ENCODE peak calls at places on chromosomes 5 and 9, in nine cellular contexts. One of them, this sample, is unnamed.

GRCh38 chr9:14313951-14314423 is at the start of gene NFIB:
- DNase-seq in CD8-positive, alpha-beta T cell: no peak
- DNase-seq in endothelial cell of umbilical vein: peak
- DNase-seq in ELF-1: no peak
- DNase-seq in NCI-H2081: peak
- DNase-seq in GM12878: no peak
- DNase-seq in KG1: no peak
- DNase-seq in A673: no peak
- DNase-seq in CD4-positive, CD25-positive, alpha-beta regulatory T cell: no peak
- DNase-seq in this sample: peak

GRCh38 chr5:158899792-158900191 is 199.9 kb downstream of the EBF1 start:
- DNase-seq in ELF-1: no peak
- DNase-seq in endothelial cell of umbilical vein: no peak
- DNase-seq in CD8-positive, alpha-beta T cell: no peak
- DNase-seq in A673: no peak
- DNase-seq in KG1: no peak
- DNase-seq in CD4-positive, CD25-positive, alpha-beta regulatory T cell: no peak
- DNase-seq in GM12878: no peak
- DNase-seq in NCI-H2081: no peak
- DNase-seq in this sample: no peak

GRCh38 chr5:135508496-135509005 is 27.2 kb downstream of the NEUROG1 start:
- DNase-seq in GM12878: no peak
- DNase-seq in ELF-1: peak
- DNase-seq in CD8-positive, alpha-beta T cell: no peak
- DNase-seq in A673: no peak
- DNase-seq in NCI-H2081: no peak
- DNase-seq in KG1: no peak
- DNase-seq in endothelial cell of umbilical vein: no peak
- DNase-seq in CD4-positive, CD25-positive, alpha-beta regulatory T cell: no peak
- DNase-seq in this sample: peak

GRCh38 chr5:1515921-1516571 is 7.7 kb downstream of the LPCAT1 start:
- DNase-seq in CD4-positive, CD25-positive, alpha-beta regulatory T cell: no peak
- DNase-seq in KG1: no peak
- DNase-seq in A673: no peak
- DNase-seq in endothelial cell of umbilical vein: no peak
- DNase-seq in CD8-positive, alpha-beta T cell: peak
- DNase-seq in ELF-1: peak
- DNase-seq in NCI-H2081: no peak
- DNase-seq in GM12878: no peak
- DNase-seq in this sample: no peak

GRCh38 chr9:114521846-114522245 is 16.6 kb upstream of the WHRN start:
- DNase-seq in endothelial cell of umbilical vein: no peak
- DNase-seq in CD8-positive, alpha-beta T cell: no peak
- DNase-seq in A673: no peak
- DNase-seq in CD4-positive, CD25-positive, alpha-beta regulatory T cell: no peak
- DNase-seq in GM12878: no peak
- DNase-seq in ELF-1: no peak
- DNase-seq in NCI-H2081: no peak
- DNase-seq in KG1: no peak
- DNase-seq in this sample: no peak

GRCh38 chr9:97981828-97982164 is 1.3 kb upstream of the ANP32B start:
- DNase-seq in A673: peak
- DNase-seq in NCI-H2081: no peak
- DNase-seq in endothelial cell of umbilical vein: no peak
- DNase-seq in CD4-positive, CD25-positive, alpha-beta regulatory T cell: no peak
- DNase-seq in KG1: no peak
- DNase-seq in GM12878: no peak
- DNase-seq in CD8-positive, alpha-beta T cell: no peak
- DNase-seq in ELF-1: no peak
- DNase-seq in this sample: peak

GRCh38 chr9:121399883-121400607 is 30.0 kb upstream of the STOM start:
- DNase-seq in CD4-positive, CD25-positive, alpha-beta regulatory T cell: peak
- DNase-seq in GM12878: peak
- DNase-seq in CD8-positive, alpha-beta T cell: no peak
- DNase-seq in endothelial cell of umbilical vein: peak
- DNase-seq in KG1: peak
- DNase-seq in ELF-1: peak
- DNase-seq in NCI-H2081: peak
- DNase-seq in A673: peak
- DNase-seq in this sample: peak

GRCh38 chr5:33212900-33213299 is 227.9 kb upstream of the TARS1 start:
- DNase-seq in ELF-1: no peak
- DNase-seq in KG1: peak
- DNase-seq in CD8-positive, alpha-beta T cell: no peak
- DNase-seq in CD4-positive, CD25-positive, alpha-beta regulatory T cell: no peak
- DNase-seq in GM12878: no peak
- DNase-seq in endothelial cell of umbilical vein: no peak
- DNase-seq in A673: no peak
- DNase-seq in NCI-H2081: no peak
- DNase-seq in this sample: no peak

GRCh38 chr9:98775831-98776441 is 20.4 kb downstream of the ANKS6 start:
- DNase-seq in endothelial cell of umbilical vein: peak
- DNase-seq in CD8-positive, alpha-beta T cell: peak
- DNase-seq in A673: peak
- DNase-seq in KG1: peak
- DNase-seq in ELF-1: peak
- DNase-seq in GM12878: no peak
- DNase-seq in CD4-positive, CD25-positive, alpha-beta regulatory T cell: peak
- DNase-seq in NCI-H2081: no peak
- DNase-seq in this sample: peak

GRCh38 chr5:114924784-114925183 is 244.9 kb downstream of the TRIM36 start:
- DNase-seq in NCI-H2081: no peak
- DNase-seq in GM12878: no peak
- DNase-seq in ELF-1: peak
- DNase-seq in CD8-positive, alpha-beta T cell: no peak
- DNase-seq in A673: no peak
- DNase-seq in CD4-positive, CD25-positive, alpha-beta regulatory T cell: no peak
- DNase-seq in KG1: no peak
- DNase-seq in endothelial cell of umbilical vein: no peak
- DNase-seq in this sample: peak

GRCh38 chr5:113281194-113281593 is 153.6 kb downstream of the TSSK1B start:
- DNase-seq in endothelial cell of umbilical vein: peak
- DNase-seq in NCI-H2081: no peak
- DNase-seq in KG1: no peak
- DNase-seq in ELF-1: no peak
- DNase-seq in CD4-positive, CD25-positive, alpha-beta regulatory T cell: no peak
- DNase-seq in CD8-positive, alpha-beta T cell: no peak
- DNase-seq in GM12878: no peak
- DNase-seq in A673: no peak
- DNase-seq in this sample: no peak

GRCh38 chr5:18465833-18466681 is 831.8 kb downstream of the TAF11L14 start:
- DNase-seq in A673: peak
- DNase-seq in CD4-positive, CD25-positive, alpha-beta regulatory T cell: peak
- DNase-seq in ELF-1: peak
- DNase-seq in KG1: peak
- DNase-seq in CD8-positive, alpha-beta T cell: no peak
- DNase-seq in endothelial cell of umbilical vein: peak
- DNase-seq in NCI-H2081: peak
- DNase-seq in GM12878: peak
- DNase-seq in this sample: peak

GRCh38 chr5:119239119-119239417 is 116.8 kb upstream of the TNFAIP8 start:
- DNase-seq in endothelial cell of umbilical vein: no peak
- DNase-seq in GM12878: no peak
- DNase-seq in KG1: no peak
- DNase-seq in ELF-1: no peak
- DNase-seq in CD4-positive, CD25-positive, alpha-beta regulatory T cell: no peak
- DNase-seq in NCI-H2081: no peak
- DNase-seq in CD8-positive, alpha-beta T cell: no peak
- DNase-seq in A673: no peak
- DNase-seq in this sample: no peak

GRCh38 chr5:135880278-135880677 is 15.4 kb downstream of the IL9 start:
- DNase-seq in A673: peak
- DNase-seq in KG1: no peak
- DNase-seq in CD8-positive, alpha-beta T cell: no peak
- DNase-seq in endothelial cell of umbilical vein: peak
- DNase-seq in NCI-H2081: no peak
- DNase-seq in GM12878: no peak
- DNase-seq in CD4-positive, CD25-positive, alpha-beta regulatory T cell: no peak
- DNase-seq in ELF-1: peak
- DNase-seq in this sample: peak

GRCh38 chr9:101367323-101367722 is 17.5 kb downstream of the BAAT start:
- DNase-seq in NCI-H2081: no peak
- DNase-seq in CD8-positive, alpha-beta T cell: no peak
- DNase-seq in GM12878: no peak
- DNase-seq in endothelial cell of umbilical vein: no peak
- DNase-seq in A673: no peak
- DNase-seq in ELF-1: no peak
- DNase-seq in KG1: no peak
- DNase-seq in CD4-positive, CD25-positive, alpha-beta regulatory T cell: no peak
- DNase-seq in this sample: no peak

GRCh38 chr5:89133975-89134374 is 251.0 kb upstream of the MEF2C start:
- DNase-seq in CD4-positive, CD25-positive, alpha-beta regulatory T cell: no peak
- DNase-seq in GM12878: no peak
- DNase-seq in endothelial cell of umbilical vein: no peak
- DNase-seq in CD8-positive, alpha-beta T cell: no peak
- DNase-seq in NCI-H2081: no peak
- DNase-seq in KG1: no peak
- DNase-seq in ELF-1: no peak
- DNase-seq in A673: no peak
- DNase-seq in this sample: no peak

GRCh38 chr9:18499987-18500386 is 26.0 kb downstream of the ADAMTSL1 start:
- DNase-seq in A673: no peak
- DNase-seq in endothelial cell of umbilical vein: no peak
- DNase-seq in KG1: no peak
- DNase-seq in CD8-positive, alpha-beta T cell: no peak
- DNase-seq in ELF-1: no peak
- DNase-seq in CD4-positive, CD25-positive, alpha-beta regulatory T cell: no peak
- DNase-seq in GM12878: no peak
- DNase-seq in NCI-H2081: no peak
- DNase-seq in this sample: no peak

GRCh38 chr5:58188287-58188651 is 271.6 kb downstream of the PLK2 start:
- DNase-seq in CD8-positive, alpha-beta T cell: no peak
- DNase-seq in KG1: no peak
- DNase-seq in A673: no peak
- DNase-seq in CD4-positive, CD25-positive, alpha-beta regulatory T cell: no peak
- DNase-seq in endothelial cell of umbilical vein: peak
- DNase-seq in GM12878: no peak
- DNase-seq in ELF-1: peak
- DNase-seq in NCI-H2081: no peak
- DNase-seq in this sample: no peak

GRCh38 chr5:76180817-76181805 is 97.9 kb downstream of the SV2C start:
- DNase-seq in endothelial cell of umbilical vein: no peak
- DNase-seq in CD8-positive, alpha-beta T cell: no peak
- DNase-seq in GM12878: peak
- DNase-seq in A673: peak
- DNase-seq in KG1: peak
- DNase-seq in NCI-H2081: no peak
- DNase-seq in ELF-1: peak
- DNase-seq in CD4-positive, CD25-positive, alpha-beta regulatory T cell: peak
- DNase-seq in this sample: no peak

GRCh38 chr5:172086312-172086975 is 80.0 kb upstream of the FBXW11 start:
- DNase-seq in NCI-H2081: no peak
- DNase-seq in endothelial cell of umbilical vein: no peak
- DNase-seq in A673: no peak
- DNase-seq in CD4-positive, CD25-positive, alpha-beta regulatory T cell: no peak
- DNase-seq in GM12878: no peak
- DNase-seq in ELF-1: peak
- DNase-seq in KG1: no peak
- DNase-seq in CD8-positive, alpha-beta T cell: no peak
- DNase-seq in this sample: no peak

GRCh38 chr5:31824886-31825774 is 186.2 kb downstream of the PDZD2 start:
- DNase-seq in CD4-positive, CD25-positive, alpha-beta regulatory T cell: peak
- DNase-seq in endothelial cell of umbilical vein: peak
- DNase-seq in KG1: peak
- DNase-seq in CD8-positive, alpha-beta T cell: peak
- DNase-seq in ELF-1: peak
- DNase-seq in NCI-H2081: peak
- DNase-seq in GM12878: no peak
- DNase-seq in A673: peak
- DNase-seq in this sample: peak

GRCh38 chr9:95024097-95024671 is 293.3 kb downstream of the FANCC start:
- DNase-seq in CD4-positive, CD25-positive, alpha-beta regulatory T cell: no peak
- DNase-seq in CD8-positive, alpha-beta T cell: no peak
- DNase-seq in KG1: no peak
- DNase-seq in A673: no peak
- DNase-seq in endothelial cell of umbilical vein: peak
- DNase-seq in ELF-1: peak
- DNase-seq in NCI-H2081: no peak
- DNase-seq in GM12878: no peak
- DNase-seq in this sample: peak

GRCh38 chr5:112902561-112902960 is 19.5 kb downstream of the REEP5 start:
- DNase-seq in GM12878: no peak
- DNase-seq in KG1: no peak
- DNase-seq in NCI-H2081: no peak
- DNase-seq in A673: no peak
- DNase-seq in CD8-positive, alpha-beta T cell: no peak
- DNase-seq in ELF-1: no peak
- DNase-seq in endothelial cell of umbilical vein: no peak
- DNase-seq in CD4-positive, CD25-positive, alpha-beta regulatory T cell: no peak
- DNase-seq in this sample: no peak

GRCh38 chr5:42799668-42800114 is 12.0 kb downstream of the SELENOP start:
- DNase-seq in GM12878: no peak
- DNase-seq in CD8-positive, alpha-beta T cell: no peak
- DNase-seq in endothelial cell of umbilical vein: no peak
- DNase-seq in CD4-positive, CD25-positive, alpha-beta regulatory T cell: no peak
- DNase-seq in ELF-1: no peak
- DNase-seq in A673: no peak
- DNase-seq in KG1: no peak
- DNase-seq in NCI-H2081: no peak
- DNase-seq in this sample: no peak

GRCh38 chr5:172211676-172212075 is 17.7 kb downstream of the EFCAB9 start:
- DNase-seq in ELF-1: no peak
- DNase-seq in endothelial cell of umbilical vein: no peak
- DNase-seq in GM12878: no peak
- DNase-seq in CD4-positive, CD25-positive, alpha-beta regulatory T cell: no peak
- DNase-seq in CD8-positive, alpha-beta T cell: no peak
- DNase-seq in A673: no peak
- DNase-seq in NCI-H2081: no peak
- DNase-seq in KG1: no peak
- DNase-seq in this sample: no peak

GRCh38 chr5:82274343-82275266 is 3.5 kb downstream of the RPS23 start:
- DNase-seq in CD8-positive, alpha-beta T cell: no peak
- DNase-seq in KG1: no peak
- DNase-seq in NCI-H2081: no peak
- DNase-seq in ELF-1: peak
- DNase-seq in A673: no peak
- DNase-seq in endothelial cell of umbilical vein: no peak
- DNase-seq in GM12878: no peak
- DNase-seq in CD4-positive, CD25-positive, alpha-beta regulatory T cell: no peak
- DNase-seq in this sample: no peak

GRCh38 chr9:130426883-130427282 is 17.9 kb upstream of the ASS1 start:
- DNase-seq in GM12878: no peak
- DNase-seq in A673: peak
- DNase-seq in ELF-1: no peak
- DNase-seq in NCI-H2081: peak
- DNase-seq in CD8-positive, alpha-beta T cell: no peak
- DNase-seq in endothelial cell of umbilical vein: peak
- DNase-seq in KG1: no peak
- DNase-seq in CD4-positive, CD25-positive, alpha-beta regulatory T cell: no peak
- DNase-seq in this sample: peak

GRCh38 chr9:126128494-126129142 is 198.0 kb upstream of the MVB12B start:
- DNase-seq in CD4-positive, CD25-positive, alpha-beta regulatory T cell: no peak
- DNase-seq in CD8-positive, alpha-beta T cell: no peak
- DNase-seq in A673: no peak
- DNase-seq in GM12878: no peak
- DNase-seq in ELF-1: no peak
- DNase-seq in endothelial cell of umbilical vein: no peak
- DNase-seq in NCI-H2081: no peak
- DNase-seq in KG1: no peak
- DNase-seq in this sample: peak

GRCh38 chr9:109555215-109555614 is 57.1 kb upstream of the PTPN3 start:
- DNase-seq in GM12878: no peak
- DNase-seq in NCI-H2081: no peak
- DNase-seq in KG1: no peak
- DNase-seq in A673: no peak
- DNase-seq in CD4-positive, CD25-positive, alpha-beta regulatory T cell: no peak
- DNase-seq in endothelial cell of umbilical vein: no peak
- DNase-seq in ELF-1: no peak
- DNase-seq in CD8-positive, alpha-beta T cell: no peak
- DNase-seq in this sample: no peak

GRCh38 chr9:27939186-27939585 is 365.9 kb upstream of the C9orf72 start:
- DNase-seq in KG1: no peak
- DNase-seq in A673: no peak
- DNase-seq in endothelial cell of umbilical vein: no peak
- DNase-seq in GM12878: no peak
- DNase-seq in ELF-1: no peak
- DNase-seq in CD4-positive, CD25-positive, alpha-beta regulatory T cell: no peak
- DNase-seq in CD8-positive, alpha-beta T cell: no peak
- DNase-seq in NCI-H2081: no peak
- DNase-seq in this sample: no peak

GRCh38 chr5:35248843-35249780 is 18.8 kb upstream of the PRLR start:
- DNase-seq in GM12878: no peak
- DNase-seq in NCI-H2081: no peak
- DNase-seq in A673: no peak
- DNase-seq in KG1: no peak
- DNase-seq in ELF-1: no peak
- DNase-seq in endothelial cell of umbilical vein: no peak
- DNase-seq in CD4-positive, CD25-positive, alpha-beta regulatory T cell: no peak
- DNase-seq in CD8-positive, alpha-beta T cell: no peak
- DNase-seq in this sample: no peak

This sample was measured in NCI-H69.